ENCODE peak calls at places on chromosomes 5 and 9, in four cellular contexts. J, P, D and R are unnamed samples. For H3K4me1, the result is how much of the 10 kb centered on the place peaks cover.

GRCh38 chr9:123996731-123997421 is 14.7 kb upstream of the LHX2 start:
- DNase-seq in J (peak), P (no peak), D (no peak), R (no peak)

GRCh38 chr5:38534122-38534408 is 22.4 kb downstream of the LIFR start:
- DNase-seq in J (no peak), P (no peak), D (no peak), R (no peak)

GRCh38 chr9:107717608-107718314 is 228.2 kb upstream of the KLF4 start:
- DNase-seq in J (no peak), P (no peak), D (no peak), R (no peak)

GRCh38 chr9:82543726-82544125 is 519.2 kb downstream of the RASEF start:
- DNase-seq in J (peak), P (no peak), D (no peak), R (no peak)

GRCh38 chr5:125278711-125279110 is 532.3 kb upstream of the ZNF608 start:
- DNase-seq in J (no peak), P (no peak), D (no peak), R (no peak)

GRCh38 chr5:65809817-65810531 is 88.0 kb downstream of the NLN start:
- DNase-seq in J (no peak), P (no peak), D (peak), R (peak)

GRCh38 chr5:147504535-147504934 is 5.3 kb downstream of the DPYSL3 start:
- DNase-seq in J (no peak), P (no peak), D (no peak), R (no peak)

GRCh38 chr9:97615439-97616072 is 17.6 kb downstream of the TSTD2 start:
- DNase-seq in J (peak), P (no peak), D (peak), R (peak)

GRCh38 chr9:76562511-76562911 is 103.5 kb downstream of the GCNT1 start:
- DNase-seq in J (peak), P (no peak), D (peak), R (peak)

GRCh38 chr9:134134949-134135342 is 936 bp upstream of the WDR5 start:
- DNase-seq in J (peak), P (no peak), D (no peak), R (no peak)

GRCh38 chr9:133275105-133276000 is at the start of gene ABO:
- DNase-seq in J (no peak), P (no peak), D (no peak), R (no peak)

DNA sequence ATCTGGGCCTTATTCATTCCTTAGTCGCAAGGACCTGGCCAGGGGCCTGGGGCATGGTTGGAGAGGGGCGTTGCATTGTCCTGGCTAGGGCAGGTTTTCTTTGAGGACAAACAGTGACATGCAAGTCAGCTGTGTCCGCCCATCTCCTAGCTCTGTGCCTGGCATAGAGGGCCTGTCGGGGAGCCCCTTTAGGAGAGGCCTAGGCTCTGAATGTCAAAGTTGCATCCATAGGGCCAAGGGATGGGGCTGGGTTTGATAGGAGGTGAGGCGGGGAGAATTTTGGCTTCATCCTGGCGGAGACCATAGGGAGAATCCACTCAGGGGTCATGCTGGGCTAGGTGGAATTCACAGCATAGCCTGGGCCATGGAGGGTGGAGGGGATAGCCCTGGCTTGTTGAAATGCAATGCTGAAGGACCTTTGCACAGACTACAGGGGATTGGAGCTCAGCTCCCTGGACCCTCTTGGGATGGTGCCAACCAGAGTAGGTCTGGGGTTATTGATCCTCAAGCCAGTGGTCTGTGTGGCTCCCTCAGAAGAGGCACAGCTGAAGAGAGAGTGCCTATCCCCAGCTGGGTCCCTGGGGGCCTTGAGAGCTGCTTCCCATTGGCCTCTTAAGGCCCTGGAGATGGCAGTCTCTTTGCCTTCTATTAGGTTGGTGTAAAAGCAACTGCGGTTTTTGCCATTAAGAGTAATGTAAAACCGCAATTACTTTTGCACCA is 104.0 kb downstream of the RGS3 start:
- DNase-seq in J (no peak), P (no peak), D (no peak), R (no peak)
- H3K4me1 ChIP-seq in J (half or more), P (under half), D (under half), R (under half)

DNA sequence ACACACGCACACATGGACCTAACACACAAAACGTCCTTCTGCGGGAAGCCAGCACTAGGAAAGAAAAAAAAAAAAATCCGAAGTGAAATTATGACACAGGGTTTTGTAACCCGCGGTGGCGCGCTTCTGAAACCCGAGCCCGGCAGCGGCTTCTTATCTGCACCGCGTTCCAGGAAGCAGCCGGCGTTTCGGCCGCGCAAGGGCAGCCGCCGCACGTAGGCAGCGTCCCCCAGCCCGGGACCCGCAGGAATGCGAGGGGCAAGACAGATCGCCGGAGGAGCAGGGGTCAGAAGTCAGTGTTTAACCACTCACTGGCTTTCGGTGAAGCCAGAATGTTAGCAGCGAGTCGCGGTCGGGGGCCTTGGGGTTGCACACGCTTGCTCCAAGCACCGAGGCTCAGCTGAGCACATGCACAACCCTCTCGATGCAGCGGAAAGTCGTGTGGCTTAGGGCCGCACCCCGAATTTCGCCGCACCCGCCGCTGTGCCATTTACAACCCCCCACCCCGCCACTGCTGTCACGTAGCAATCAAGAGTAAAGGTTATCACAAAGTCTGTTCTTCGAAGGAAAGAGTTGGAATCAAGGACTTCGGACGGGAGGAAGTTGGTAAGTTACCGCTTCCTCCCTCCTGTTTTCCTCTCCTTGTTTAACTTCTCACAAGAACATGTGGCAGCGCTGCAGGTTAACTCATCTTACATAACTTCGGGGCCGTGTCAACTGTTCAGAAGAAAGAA is 167.9 kb downstream of the AUH start:
- DNase-seq in J (peak), P (peak), D (peak), R (peak)
- H3K4me1 ChIP-seq in J (under half), P (under half), D (under half), R (half or more)

DNA sequence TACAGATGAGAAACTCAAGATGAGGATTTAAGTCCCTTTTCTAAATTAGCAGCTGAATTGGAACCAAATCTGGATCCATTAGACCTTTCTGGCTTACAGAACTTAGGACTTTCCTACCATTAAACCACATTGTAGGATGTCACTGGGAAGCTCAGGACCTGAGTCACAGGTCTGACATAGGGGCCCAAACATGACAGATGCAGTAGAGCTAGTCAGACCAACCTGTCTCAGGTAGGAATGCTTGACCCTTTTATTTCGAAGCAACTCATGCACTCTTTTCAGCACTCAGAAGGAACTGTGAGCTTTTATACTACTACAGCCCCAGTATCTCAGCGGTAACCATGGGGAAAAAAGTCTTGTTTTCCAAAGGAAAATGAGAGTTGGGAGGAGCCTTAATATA is 2.5 kb downstream of the RAB24 start:
- DNase-seq in J (peak), P (no peak), D (no peak), R (no peak)
- H3K4me1 ChIP-seq in J (under half), P (half or more), D (under half), R (under half)

GRCh38 chr5:139660105-139660915 is 12.2 kb downstream of the CXXC5 start:
- DNase-seq in J (peak), P (no peak), D (no peak), R (peak)
- H3K4me1 ChIP-seq in J (half or more), P (under half), D (under half), R (half or more)

GRCh38 chr5:168694289-168694688 is 115.1 kb upstream of the PANK3 start:
- DNase-seq in J (no peak), P (no peak), D (no peak), R (no peak)

GRCh38 chr5:168693297-168693696 is 114.1 kb upstream of the PANK3 start:
- DNase-seq in J (no peak), P (no peak), D (no peak), R (no peak)

GRCh38 chr5:168689278-168689677 is 110.1 kb upstream of the PANK3 start:
- DNase-seq in J (no peak), P (no peak), D (no peak), R (no peak)

GRCh38 chr5:168693883-168694282 is 114.7 kb upstream of the PANK3 start:
- DNase-seq in J (no peak), P (no peak), D (no peak), R (no peak)

DNA sequence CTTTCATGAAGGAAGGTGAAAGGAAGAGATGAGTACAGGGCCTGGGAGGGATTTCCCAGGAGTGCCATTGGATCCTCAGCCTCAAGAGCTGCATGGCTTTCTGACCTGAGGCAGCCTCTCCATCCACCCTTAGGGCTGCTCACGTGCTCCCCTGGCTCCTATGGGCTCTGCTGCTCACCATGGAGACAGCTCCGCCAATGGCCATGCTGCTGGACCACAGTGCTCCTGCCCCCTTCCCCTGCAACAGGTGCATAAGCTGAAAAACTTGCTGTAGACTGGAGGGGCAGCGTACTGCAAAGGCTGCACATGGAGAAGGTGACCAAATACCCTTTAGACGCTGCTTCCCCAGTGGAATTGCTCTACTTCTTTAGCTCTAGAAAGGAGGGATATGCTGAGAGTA is 112.7 kb upstream of the PANK3 start:
- DNase-seq in J (no peak), P (no peak), D (no peak), R (no peak)
- H3K4me1 ChIP-seq in J (under half), P (under half), D (under half), R (under half)

GRCh38 chr9:20603524-20604268 is 18.6 kb downstream of the MLLT3 start:
- DNase-seq in J (no peak), P (no peak), D (no peak), R (peak)
- H3K4me1 ChIP-seq in J (under half), P (under half), D (under half), R (under half)

GRCh38 chr5:128984480-128984879 is 19.2 kb downstream of the SLC27A6 start:
- DNase-seq in J (no peak), P (no peak), D (no peak), R (no peak)
- H3K4me1 ChIP-seq in J (under half), P (under half), D (under half), R (under half)

GRCh38 chr9:87517732-87518131 is 20.1 kb downstream of the DAPK1 start:
- DNase-seq in J (no peak), P (no peak), D (no peak), R (no peak)
- H3K4me1 ChIP-seq in J (under half), P (under half), D (under half), R (under half)